ENCODE peak calls at places on chromosomes 6 and 20, in four cellular contexts. U is GM12878, E is HCT116, T is K562. D is an unnamed sample.
A peak's percentile ranks its signal among the peaks of the same experiment; 100 is the strongest.

GRCh38 chr6:159982726-159983506 is 14.0 kb downstream of the IGF2R start:
- DNase-seq in E (no peak), U (no peak), T (no peak), D (peak; percentile 69)

GRCh38 chr6:128438311-128438916 is 82.0 kb downstream of the PTPRK start:
- DNase-seq in E (no peak), U (no peak), T (no peak), D (no peak)

GRCh38 chr6:84027340-84028183 is 6.0 kb upstream of the MRAP2 start:
- DNase-seq in E (no peak), U (no peak), T (no peak), D (no peak)

GRCh38 chr6:97068211-97068610 is 143.7 kb downstream of the KLHL32 start:
- DNase-seq in T (peak; percentile 14), E (peak; percentile 12), U (no peak), D (peak; percentile 48)

GRCh38 chr6:163054641-163055040 is 326.9 kb downstream of the PACRG start:
- DNase-seq in E (no peak), T (no peak), U (no peak), D (no peak)

GRCh38 chr6:65191412-65191811 is 515.6 kb downstream of the EYS start:
- DNase-seq in T (no peak), U (no peak), E (no peak), D (no peak)

GRCh38 chr6:37871616-37872384 is 52.3 kb downstream of the ZFAND3 start:
- DNase-seq in T (no peak), U (no peak), E (no peak), D (no peak)

GRCh38 chr20:34390769-34391447 is 27.8 kb downstream of the ITCH start:
- DNase-seq in T (peak; percentile 35), E (peak; percentile 85), U (no peak), D (peak; percentile 34)

GRCh38 chr20:38355161-38356012 is 9.1 kb downstream of the LBP start:
- DNase-seq in U (no peak), T (no peak), E (no peak), D (no peak)

GRCh38 chr6:143337201-143337949 is 113.1 kb downstream of the ADAT2 start:
- DNase-seq in U (no peak), E (peak; percentile 18), T (peak; percentile 60), D (peak; percentile 68)

GRCh38 chr20:61852268-61853072 is 213.2 kb downstream of the TAF4 start:
- DNase-seq in U (no peak), E (no peak), T (no peak), D (no peak)

GRCh38 chr6:154592199-154592860 is 81.8 kb upstream of the CNKSR3 start:
- DNase-seq in E (no peak), U (no peak), T (no peak), D (no peak)

GRCh38 chr6:17877196-17877889 is 110.1 kb downstream of the KIF13A start:
- DNase-seq in U (no peak), T (no peak), E (no peak), D (no peak)

GRCh38 chr6:166575190-166575589 is 11.3 kb downstream of the RAMACL start:
- DNase-seq in T (no peak), U (no peak), E (no peak), D (no peak)

GRCh38 chr6:51464956-51465355 is 622.5 kb downstream of the PKHD1 start:
- DNase-seq in T (no peak), E (no peak), U (no peak), D (no peak)

GRCh38 chr6:135851442-135852271 is at the start of gene PDE7B:
- DNase-seq in T (no peak), U (no peak), E (no peak), D (peak; percentile 86)

GRCh38 chr20:39042279-39043150 is 80.4 kb downstream of the DHX35 start:
- DNase-seq in T (no peak), E (no peak), U (no peak), D (no peak)

GRCh38 chr6:98024359-98024758 is 741.3 kb upstream of the MMS22L start:
- DNase-seq in T (no peak), E (no peak), U (no peak), D (no peak)

GRCh38 chr6:121603486-121603885 is 168.0 kb downstream of the GJA1 start:
- DNase-seq in U (no peak), E (no peak), T (no peak), D (no peak)

GRCh38 chr6:50927816-50928215 is 109.1 kb downstream of the TFAP2B start:
- DNase-seq in T (no peak), E (no peak), U (no peak), D (no peak)

GRCh38 chr6:10801224-10801848 is 37.0 kb downstream of the MAK start:
- DNase-seq in T (peak; percentile 82), U (no peak), E (peak; percentile 28), D (peak; percentile 78)

GRCh38 chr6:24009319-24009718 is 116.7 kb upstream of the NRSN1 start:
- DNase-seq in T (no peak), U (no peak), E (no peak), D (no peak)

GRCh38 chr6:89272611-89273010 is 42.5 kb downstream of the GABRR2 start:
- DNase-seq in U (no peak), T (no peak), E (no peak), D (no peak)

GRCh38 chr6:157273756-157274088 is 49.6 kb downstream of the TMEM242 start:
- DNase-seq in E (peak; percentile 31), U (no peak), T (peak; percentile 88), D (peak; percentile 73)

GRCh38 chr6:150025201-150025917 is at the start of gene RAET1L:
- DNase-seq in U (no peak), E (peak; percentile 65), T (no peak), D (no peak)

GRCh38 chr20:48339147-48339985 is 488.4 kb downstream of the PREX1 start:
- DNase-seq in T (peak; percentile 15), E (no peak), U (peak; percentile 63), D (peak; percentile 76)

GRCh38 chr6:69265706-69266105 is 531.1 kb downstream of the LMBRD1 start:
- DNase-seq in T (no peak), U (no peak), E (no peak), D (no peak)

GRCh38 chr6:98843274-98844243 is 9.2 kb downstream of the POU3F2 start:
- DNase-seq in E (no peak), T (no peak), U (no peak), D (no peak)

GRCh38 chr6:105389543-105389942 is 13.3 kb downstream of the PREP start:
- DNase-seq in U (no peak), T (no peak), E (no peak), D (no peak)

GRCh38 chr6:56685994-56686393 is 43.3 kb upstream of the DST start:
- DNase-seq in E (no peak), U (no peak), T (no peak), D (no peak)

GRCh38 chr6:106085687-106085983 is 501 bp upstream of the PRDM1 start:
- DNase-seq in E (no peak), T (no peak), U (no peak), D (no peak)

GRCh38 chr20:44187763-44188709 is 1.0 kb upstream of the JPH2 start:
- DNase-seq in E (no peak), T (no peak), U (no peak), D (peak; percentile 62)
- H3K4me3 ChIP-seq in E (no peak overlapping the region), T (no peak overlapping the region), U (no peak overlapping the region), D (peak overlapping the region; percentile 9)

DNA sequence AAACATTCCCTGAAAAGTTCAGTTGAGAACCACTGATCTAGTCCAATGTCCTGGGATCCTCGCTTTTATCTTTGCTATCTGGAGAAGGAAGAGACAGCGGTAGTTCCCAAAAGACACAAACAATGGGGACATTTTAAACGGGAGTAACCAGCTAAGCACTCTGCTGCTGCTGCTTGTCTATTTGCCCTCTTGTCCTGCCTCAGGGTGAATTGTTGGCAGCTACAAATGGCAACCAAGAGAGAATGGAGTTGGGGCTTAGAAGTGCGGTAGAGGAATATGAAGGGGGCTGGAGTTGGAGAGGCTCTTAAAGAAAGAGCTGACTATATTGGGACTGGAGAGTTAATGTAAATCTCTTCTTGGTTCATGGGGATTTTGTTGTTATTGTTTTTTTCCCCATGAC is 6.5 kb upstream of the ZSWIM1 start:
- DNase-seq in U (no peak), E (no peak), T (no peak), D (peak; percentile 1)
- TF ChIP-seq MAX in U (no peak), E (no peak), T (no peak), D (no peak)

DNA sequence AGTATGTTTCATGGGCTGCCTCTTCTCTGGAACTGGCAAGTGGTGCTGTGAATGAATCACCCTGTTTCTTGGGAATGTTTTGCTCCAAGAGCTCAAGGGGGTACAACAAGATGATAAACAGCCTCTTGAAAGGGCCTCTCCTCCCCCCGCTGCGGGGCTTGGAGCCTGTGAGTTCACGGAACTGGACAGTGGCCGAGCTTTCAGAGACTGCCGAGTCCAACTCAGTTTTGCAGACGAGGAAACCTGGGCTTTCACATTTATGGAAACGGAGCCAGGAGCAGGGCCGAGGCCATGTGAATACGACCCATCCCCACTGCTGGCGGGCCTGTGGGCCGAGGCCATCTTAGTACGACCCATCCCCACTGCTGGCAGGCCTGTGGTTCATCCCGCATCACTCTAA is 18.2 kb upstream of the SRC start:
- DNase-seq in U (no peak), T (no peak), E (no peak), D (no peak)
- H3K4me3 ChIP-seq in U (no peak overlapping the region), T (no peak overlapping the region), E (no peak overlapping the region), D (no peak overlapping the region)

DNA sequence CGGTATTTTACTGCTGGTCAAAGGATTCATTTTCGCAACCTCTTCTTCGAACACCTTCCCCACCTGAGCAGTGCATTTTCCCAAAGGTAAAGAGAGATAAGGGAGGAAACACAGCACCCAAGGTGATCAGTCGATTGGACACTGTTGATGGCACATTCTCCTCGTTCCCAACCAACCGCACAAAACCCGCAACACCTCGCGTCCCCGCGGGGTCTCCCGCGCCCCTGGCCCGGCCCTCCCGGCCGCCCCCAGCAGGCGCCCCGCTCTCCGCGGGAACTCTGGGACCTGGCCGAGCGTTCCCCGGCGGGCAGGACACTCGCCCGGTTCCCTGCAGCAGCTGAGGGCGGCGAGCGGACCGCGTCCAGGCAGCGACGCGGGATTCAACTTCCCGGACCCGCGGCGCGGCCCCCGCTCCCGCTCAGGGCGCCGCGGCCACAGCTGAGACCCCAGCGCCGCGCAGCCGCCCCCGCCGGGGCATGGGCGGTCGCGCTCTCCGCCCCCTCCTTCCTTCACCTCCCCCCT is 506 bp downstream of the RGS17 start:
- DNase-seq in U (no peak), E (no peak), T (no peak), D (no peak)
- TF ChIP-seq MAX in U (no peak), E (no peak), T (no peak), D (no peak)

GRCh38 chr6:25450469-25451198 is 171.5 kb downstream of the CARMIL1 start:
- DNase-seq in U (no peak), T (no peak), E (no peak), D (no peak)

GRCh38 chr6:25448965-25449538 is 169.9 kb downstream of the CARMIL1 start:
- DNase-seq in E (no peak), U (no peak), T (no peak), D (no peak)

GRCh38 chr6:25454141-25454540 is 175.0 kb downstream of the CARMIL1 start:
- DNase-seq in T (no peak), E (no peak), U (no peak), D (no peak)

GRCh38 chr6:25449774-25450173 is 170.6 kb downstream of the CARMIL1 start:
- DNase-seq in T (no peak), U (no peak), E (no peak), D (no peak)

DNA sequence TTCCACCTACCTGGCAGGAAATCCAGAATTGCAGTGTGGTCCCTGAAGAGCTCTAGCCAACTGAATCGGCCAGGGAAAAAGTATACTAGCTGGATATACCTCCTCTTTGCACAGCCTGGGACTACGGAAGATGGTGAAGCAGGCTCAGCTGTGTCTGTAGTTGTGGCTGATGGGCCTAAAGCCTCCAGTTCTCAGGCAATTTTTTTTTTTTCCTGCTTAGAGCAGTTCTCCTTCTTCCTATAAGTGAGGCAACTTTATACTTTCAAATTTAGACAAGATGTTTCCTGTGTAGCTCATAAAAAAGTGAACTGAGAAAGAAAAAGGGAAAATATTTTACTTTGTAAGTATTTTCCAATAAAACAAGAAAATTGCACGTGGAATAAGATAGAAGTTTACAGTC is 172.9 kb downstream of the CARMIL1 start:
- DNase-seq in U (no peak), T (no peak), E (no peak), D (no peak)
- H3K4me3 ChIP-seq in U (no peak overlapping the region), T (no peak overlapping the region), E (no peak overlapping the region), D (no peak overlapping the region)